ENCODE peak calls at places on chromosome X, in nine cellular contexts. D, P, X, S, N, O, C, H and Z are unnamed samples. For H3K36me3 and H3K4me1, the result is how much of the 10 kb centered on the place peaks cover.

GRCh38 chrX:55758033-55758432 is 40.5 kb downstream of the RRAGB start:
- DNase-seq in H (peak), X (no peak), C (no peak), S (no peak), P (no peak), D (no peak), N (no peak), O (peak), Z (no peak)

GRCh38 chrX:40107291-40108083 is 9.7 kb upstream of the BCOR start:
- DNase-seq in O (peak), N (peak), H (no peak), D (no peak), S (no peak), X (peak), P (no peak), C (peak), Z (no peak)

GRCh38 chrX:143635915-143636314 is at the start of gene SLITRK4:
- DNase-seq in S (no peak), O (peak), C (no peak), H (no peak), N (no peak), X (no peak), D (no peak), P (no peak), Z (no peak)

GRCh38 chrX:84339507-84340364 is 151.7 kb upstream of the RPS6KA6 start:
- DNase-seq in S (no peak), X (peak), N (no peak), H (peak), P (no peak), D (no peak), C (no peak), O (peak), Z (peak)

GRCh38 chrX:52852110-52852872 is 15.6 kb downstream of the XAGE3 start:
- DNase-seq in X (no peak), C (no peak), S (no peak), H (peak), N (no peak), P (no peak), O (no peak), D (no peak), Z (no peak)

GRCh38 chrX:112147206-112147605 is 64.6 kb upstream of the TRPC5 start:
- DNase-seq in D (no peak), N (no peak), C (no peak), O (no peak), P (peak), S (no peak), X (peak), H (peak), Z (peak)

GRCh38 chrX:85243761-85244410 is at the start of the genes SATL1 and ZNF711:
- DNase-seq in N (peak), P (no peak), H (peak), S (peak), C (peak), X (peak), O (peak), D (no peak), Z (peak)

GRCh38 chrX:57925806-57926205 is 15.5 kb upstream of the ZXDA start:
- DNase-seq in N (no peak), O (no peak), H (no peak), D (no peak), C (no peak), P (no peak), S (no peak), X (no peak), Z (no peak)

GRCh38 chrX:126886997-126887396 is 67.5 kb downstream of the PRR32 start:
- DNase-seq in D (no peak), P (no peak), O (no peak), X (no peak), S (no peak), H (no peak), N (no peak), C (no peak), Z (no peak)

GRCh38 chrX:150688911-150689451 is 4.2 kb upstream of the MTMR1 start:
- DNase-seq in H (peak), D (no peak), C (no peak), S (no peak), N (no peak), O (peak), P (peak), X (peak), Z (peak)

GRCh38 chrX:118360429-118361125 is 14.7 kb downstream of the WDR44 start:
- DNase-seq in D (no peak), C (no peak), H (peak), N (no peak), X (no peak), P (no peak), O (peak), S (no peak), Z (no peak)

GRCh38 chrX:45903781-45904201 is 641.4 kb downstream of the ZNF674 start:
- DNase-seq in C (no peak), X (no peak), S (no peak), O (no peak), N (no peak), D (no peak), P (no peak), H (no peak), Z (no peak)

GRCh38 chrX:30302957-30303356 is 6.2 kb downstream of the NR0B1 start:
- DNase-seq in P (no peak), X (peak), C (peak), S (no peak), N (no peak), H (no peak), D (no peak), O (peak), Z (no peak)

GRCh38 chrX:40175416-40176255 is 77.9 kb upstream of the BCOR start:
- DNase-seq in N (peak), P (no peak), D (peak), X (peak), H (no peak), C (peak), O (peak), S (peak), Z (peak)

GRCh38 chrX:152853986-152854385 is 23.1 kb downstream of the NSDHL start:
- DNase-seq in X (no peak), H (no peak), P (no peak), O (no peak), S (no peak), C (no peak), D (no peak), N (no peak), Z (no peak)

GRCh38 chrX:82813671-82814078 is 694.4 kb upstream of the POU3F4 start:
- DNase-seq in P (peak), D (no peak), N (peak), X (no peak), H (peak), O (peak), S (no peak), C (no peak), Z (peak)

GRCh38 chrX:13151806-13152510 is 107.5 kb upstream of the FAM9C start:
- DNase-seq in C (no peak), H (peak), X (no peak), N (no peak), O (peak), P (no peak), S (peak), D (no peak), Z (no peak)

GRCh38 chrX:1450381-1451161 is 2.1 kb downstream of the ASMTL start:
- DNase-seq in C (no peak), H (no peak), D (no peak), S (peak), X (no peak), P (no peak), N (no peak), O (no peak), Z (no peak)

GRCh38 chrX:41655631-41656030 is 33.1 kb upstream of the GPR34 start:
- DNase-seq in C (no peak), P (no peak), S (no peak), X (no peak), D (no peak), H (peak), N (no peak), O (no peak), Z (no peak)

GRCh38 chrX:40104649-40105015 is 6.9 kb upstream of the BCOR start:
- DNase-seq in H (peak), S (no peak), C (peak), O (peak), N (peak), D (no peak), X (no peak), P (no peak), Z (no peak)

GRCh38 chrX:397575-397974 is 10.9 kb upstream of the PPP2R3B start:
- DNase-seq in H (peak), C (no peak), D (no peak), S (no peak), O (peak), P (no peak), X (no peak), N (no peak), Z (no peak)

GRCh38 chrX:30364229-30364628 is 55.0 kb upstream of the NR0B1 start:
- DNase-seq in S (no peak), O (no peak), C (no peak), P (no peak), D (no peak), N (no peak), H (no peak), X (no peak), Z (no peak)

GRCh38 chrX:118216086-118216485 is 99.5 kb upstream of the KLHL13 start:
- DNase-seq in X (peak), S (no peak), O (no peak), P (no peak), C (no peak), D (no peak), N (no peak), H (no peak), Z (no peak)

GRCh38 chrX:1059576-1060561 is 152.6 kb downstream of the CRLF2 start:
- DNase-seq in C (no peak), S (no peak), D (no peak), X (no peak), N (no peak), P (no peak), O (no peak), H (no peak), Z (no peak)

GRCh38 chrX:72308209-72308565 is 2.5 kb upstream of the CITED1 start:
- DNase-seq in H (no peak), C (no peak), P (no peak), S (no peak), D (no peak), N (no peak), O (no peak), X (no peak), Z (no peak)
- H3K4me3 ChIP-seq in H (no peak), C (no peak), P (no peak), S (no peak), D (peak), N (no peak), O (no peak), X (no peak), Z (no peak)

DNA sequence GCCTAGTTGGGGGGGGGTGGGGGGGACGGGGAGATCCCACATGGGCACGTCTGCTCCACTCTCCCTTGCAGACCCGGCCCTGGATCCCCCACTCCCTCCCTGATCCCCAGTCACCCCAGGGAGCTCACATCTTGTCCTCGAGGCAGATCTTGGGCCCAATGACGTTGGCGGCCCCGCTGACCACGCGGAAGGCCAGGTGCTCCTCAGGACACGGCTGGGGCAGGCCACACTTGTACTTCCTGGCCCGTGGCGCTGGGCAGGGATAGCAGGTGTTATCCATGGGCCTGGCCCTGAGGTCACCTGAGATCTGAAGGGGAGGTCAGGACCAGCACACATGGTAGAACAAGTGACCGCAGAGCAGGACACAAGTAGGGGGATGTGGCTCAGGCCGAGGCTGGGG is 7.7 kb downstream of the FAM3A start:
- DNase-seq in P (no peak), S (no peak), C (no peak), H (no peak), D (no peak), N (no peak), X (no peak), O (no peak), Z (no peak)
- H3K36me3 ChIP-seq in P (under half), S (under half), C (under half), H (under half), D (half or more), N (under half), X (under half), O (under half), Z (under half)

DNA sequence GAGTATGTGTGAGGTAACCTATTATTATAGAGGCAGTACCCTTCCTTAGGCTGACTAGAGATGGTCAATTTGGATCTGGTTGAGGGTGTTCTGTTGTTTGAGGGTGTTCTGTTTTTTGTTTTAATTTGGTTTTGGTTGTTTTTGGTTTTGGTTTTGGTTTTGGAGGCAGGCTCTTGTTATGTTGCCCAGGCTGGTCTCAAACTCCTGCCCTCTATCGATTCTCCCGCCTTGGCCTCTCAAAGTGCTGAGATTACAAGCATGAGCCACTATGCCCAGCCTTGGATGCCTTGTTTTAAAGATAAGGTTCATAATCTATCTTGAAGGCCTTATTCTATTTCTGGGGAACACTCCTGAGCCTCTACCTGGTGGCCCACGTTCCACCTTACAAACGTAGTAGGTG is 902 bp downstream of the CXorf65 start:
- DNase-seq in X (no peak), S (no peak), O (no peak), P (no peak), D (no peak), C (no peak), N (no peak), H (no peak), Z (no peak)
- H3K4me1 ChIP-seq in X (under half), S (half or more), O (under half), P (under half), D (under half), C (under half), N (under half), H (under half), Z (under half)

GRCh38 chrX:3990569-3990968 is 277.1 kb upstream of the PRKX start:
- DNase-seq in S (no peak), P (no peak), X (peak), N (no peak), D (no peak), O (no peak), H (no peak), C (no peak), Z (peak)
- H3K4me3 ChIP-seq in S (no peak), P (no peak), X (no peak), N (no peak), D (no peak), O (no peak), H (no peak), C (no peak), Z (no peak)

GRCh38 chrX:69961365-69962072 is 88.2 kb downstream of the AWAT2 start:
- DNase-seq in X (no peak), D (no peak), S (no peak), O (peak), H (peak), P (no peak), C (no peak), N (no peak), Z (no peak)

GRCh38 chrX:69959712-69960111 is 90.0 kb downstream of the AWAT2 start:
- DNase-seq in H (no peak), P (no peak), C (no peak), S (no peak), D (no peak), O (peak), X (no peak), N (no peak), Z (no peak)
- H3K36me3 ChIP-seq in H (under half), P (under half), C (under half), S (under half), D (under half), O (under half), X (under half), N (under half), Z (under half)

DNA sequence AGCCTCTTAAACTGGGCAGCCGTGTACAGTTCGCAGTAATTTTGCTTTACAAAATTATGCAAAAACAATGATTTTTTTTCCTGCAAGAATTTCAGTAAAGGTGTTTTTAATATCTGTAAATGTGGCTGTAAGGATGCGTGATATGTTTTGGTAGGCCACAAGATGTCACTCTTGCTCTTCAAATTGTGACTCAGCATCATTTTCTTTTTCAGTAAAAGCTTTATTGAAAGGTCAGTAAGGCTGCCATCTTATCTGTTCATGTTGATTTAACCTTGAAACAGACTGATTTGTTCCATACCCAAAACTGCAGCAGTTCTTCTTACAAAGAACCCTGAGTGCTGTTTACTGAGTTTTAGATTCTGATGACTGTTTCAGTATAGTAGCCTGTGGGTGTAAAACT is 39.9 kb downstream of the TXLNG start:
- DNase-seq in S (no peak), D (no peak), X (peak), C (no peak), O (peak), H (peak), N (no peak), P (no peak), Z (no peak)
- H3K4me1 ChIP-seq in S (under half), D (under half), X (under half), C (under half), O (under half), H (under half), N (under half), P (under half), Z (under half)

GRCh38 chrX:50206753-50207152 is 2.2 kb downstream of the CCNB3 start:
- DNase-seq in X (no peak), D (no peak), S (no peak), N (no peak), O (no peak), C (no peak), P (no peak), H (no peak), Z (no peak)

GRCh38 chrX:50202539-50202938 is 1.7 kb upstream of the AKAP4 start:
- DNase-seq in S (no peak), P (no peak), D (no peak), O (no peak), H (no peak), C (no peak), N (no peak), X (no peak), Z (no peak)

GRCh38 chrX:50200907-50201306 is at the start of gene AKAP4:
- DNase-seq in X (no peak), D (no peak), N (no peak), P (no peak), H (no peak), S (no peak), O (no peak), C (no peak), Z (no peak)

DNA sequence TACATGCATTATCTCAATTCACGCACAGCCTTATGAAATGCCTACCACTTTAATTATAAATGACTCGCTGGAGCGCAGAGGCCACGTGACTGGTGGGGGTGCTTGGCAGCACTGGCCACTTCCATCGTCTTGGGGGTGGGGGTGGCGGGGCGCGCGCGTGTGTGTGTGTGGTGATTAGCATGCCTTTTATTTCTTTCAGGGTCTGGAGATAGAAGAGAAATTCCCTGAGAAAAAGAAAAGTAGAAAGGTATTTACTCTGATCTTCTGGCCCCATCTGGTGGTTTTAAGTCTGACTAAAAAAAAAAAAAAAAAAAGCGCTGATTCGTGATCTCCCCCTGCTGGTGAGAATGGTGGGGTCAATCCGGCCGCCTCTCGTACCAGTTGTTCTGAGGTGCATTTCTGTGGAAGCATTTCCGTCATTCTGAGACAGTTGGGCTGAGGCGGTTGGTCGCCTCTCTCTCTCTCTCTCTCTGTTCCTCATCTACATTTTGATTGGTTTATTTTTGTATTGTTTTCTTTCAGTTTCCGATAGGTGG is at the start of gene CCNB3:
- DNase-seq in C (peak), N (peak), S (peak), X (peak), P (peak), D (peak), H (peak), O (peak), Z (peak)
- H3K4me3 ChIP-seq in C (no peak), N (peak), S (peak), X (peak), P (peak), D (peak), H (peak), O (no peak), Z (no peak)

DNA sequence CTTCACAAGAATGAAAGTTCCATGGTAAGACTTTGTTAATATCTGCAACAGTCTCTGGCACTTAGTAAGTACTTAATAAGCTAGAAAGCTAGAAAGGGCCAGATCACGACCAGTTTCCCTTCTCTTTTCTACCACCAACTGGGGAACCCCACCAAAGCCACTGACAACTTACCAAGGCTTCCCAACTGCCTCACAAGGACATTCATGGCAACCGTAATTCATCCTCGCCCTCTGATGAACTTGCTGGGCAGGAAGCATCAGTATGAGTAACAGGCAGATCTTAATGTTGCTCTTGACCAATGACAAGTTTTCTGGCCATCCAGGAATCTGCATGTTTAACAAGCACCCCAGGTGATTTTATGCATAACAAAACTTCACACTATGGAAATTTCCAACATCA is 23.2 kb upstream of the ZCCHC13 start:
- DNase-seq in S (no peak), D (no peak), H (no peak), P (no peak), O (no peak), N (no peak), X (no peak), C (no peak), Z (no peak)
- H3K36me3 ChIP-seq in S (under half), D (half or more), H (under half), P (under half), O (under half), N (under half), X (half or more), C (under half), Z (under half)

GRCh38 chrX:153877571-153878261 is 8.3 kb downstream of the L1CAM start:
- DNase-seq in N (no peak), X (no peak), O (no peak), C (no peak), S (no peak), H (no peak), P (no peak), D (no peak), Z (no peak)

GRCh38 chrX:153880440-153880815 is 5.5 kb downstream of the L1CAM start:
- DNase-seq in S (no peak), N (no peak), X (no peak), O (no peak), D (no peak), H (no peak), C (no peak), P (no peak), Z (no peak)

GRCh38 chrX:153878285-153878779 is 7.6 kb downstream of the L1CAM start:
- DNase-seq in C (no peak), H (no peak), X (no peak), N (no peak), O (no peak), P (no peak), S (no peak), D (no peak), Z (no peak)

GRCh38 chrX:153879741-153880439 is 6.1 kb downstream of the L1CAM start:
- DNase-seq in N (no peak), C (no peak), S (no peak), H (no peak), X (no peak), D (no peak), P (no peak), O (no peak), Z (no peak)

GRCh38 chrX:153878969-153879653 is 6.9 kb downstream of the L1CAM start:
- DNase-seq in S (peak), P (no peak), H (no peak), N (no peak), O (no peak), C (no peak), D (no peak), X (peak), Z (no peak)
- H3K4me1 ChIP-seq in S (under half), P (half or more), H (under half), N (under half), O (under half), C (under half), D (under half), X (under half), Z (under half)